ENCODE peak calls at places on chromosomes 12 and 14, in eight cellular contexts. T is HFF-Myc; H is endothelial cell; Y is CD4-positive, alpha-beta T cell; L is cardiac muscle cell; D is HCT116; B is fibroblast of villous mesenchyme; V is cardiac fibroblast. X is an unnamed sample.

GRCh38 chr12:2456813-2457186 is 338.0 kb upstream of the FKBP4 start:
- DNase-seq in B (no peak), L (no peak), V (no peak), Y (no peak), H (no peak), T (no peak), D (no peak), X (no peak)

GRCh38 chr14:58488550-58488949 is 61.0 kb downstream of the KIAA0586 start:
- DNase-seq in D (no peak), B (peak; percentile 8), H (peak; percentile 14), Y (no peak), T (peak; percentile 2), V (peak; percentile 56), L (no peak), X (no peak)

GRCh38 chr12:53938276-53939140 is at the start of gene HOXC13:
- DNase-seq in D (peak; percentile 95), V (peak; percentile 9), T (peak; percentile 14), Y (no peak), H (peak; percentile 90), L (peak; percentile 55), B (peak; percentile 78), X (no peak)

GRCh38 chr14:104863923-104864266 is 1.2 kb upstream of the CEP170B start:
- DNase-seq in Y (no peak), H (no peak), T (no peak), B (no peak), L (no peak), D (no peak), V (no peak), X (no peak)

GRCh38 chr12:45329702-45330101 is 113.8 kb downstream of the ANO6 start:
- DNase-seq in L (no peak), T (no peak), V (no peak), Y (no peak), B (no peak), D (no peak), H (no peak), X (no peak)

GRCh38 chr12:61894168-61894567 is 366.0 kb upstream of the USP15 start:
- DNase-seq in T (no peak), H (no peak), D (no peak), L (no peak), B (no peak), V (no peak), Y (no peak), X (no peak)

GRCh38 chr14:65173973-65174693 is 71.8 kb upstream of the MAX start:
- DNase-seq in H (no peak), B (no peak), Y (no peak), L (peak; percentile 43), D (no peak), T (no peak), V (no peak), X (no peak)

GRCh38 chr12:99055294-99055693 is 410.2 kb downstream of the APAF1 start:
- DNase-seq in L (no peak), H (no peak), Y (no peak), T (no peak), D (no peak), V (no peak), B (no peak), X (no peak)

GRCh38 chr12:53198470-53199110 is 8.5 kb downstream of the ITGB7 start:
- DNase-seq in H (no peak), Y (no peak), L (no peak), T (no peak), D (no peak), V (no peak), B (no peak), X (no peak)

GRCh38 chr14:47674148-47674545 is 1.3 kb downstream of the MDGA2 start:
- DNase-seq in D (no peak), B (no peak), Y (no peak), H (peak; percentile 60), V (peak; percentile 0), L (peak; percentile 61), T (no peak), X (peak; percentile 9)

GRCh38 chr12:59624732-59625455 is 29.1 kb downstream of the SLC16A7 start:
- DNase-seq in L (no peak), V (peak; percentile 41), Y (no peak), B (no peak), T (no peak), D (no peak), H (no peak), X (no peak)

GRCh38 chr14:51236314-51236713 is 3.7 kb upstream of the TMX1 start:
- DNase-seq in Y (no peak), B (peak; percentile 37), D (no peak), H (no peak), V (peak; percentile 55), T (no peak), L (no peak), X (no peak)

DNA sequence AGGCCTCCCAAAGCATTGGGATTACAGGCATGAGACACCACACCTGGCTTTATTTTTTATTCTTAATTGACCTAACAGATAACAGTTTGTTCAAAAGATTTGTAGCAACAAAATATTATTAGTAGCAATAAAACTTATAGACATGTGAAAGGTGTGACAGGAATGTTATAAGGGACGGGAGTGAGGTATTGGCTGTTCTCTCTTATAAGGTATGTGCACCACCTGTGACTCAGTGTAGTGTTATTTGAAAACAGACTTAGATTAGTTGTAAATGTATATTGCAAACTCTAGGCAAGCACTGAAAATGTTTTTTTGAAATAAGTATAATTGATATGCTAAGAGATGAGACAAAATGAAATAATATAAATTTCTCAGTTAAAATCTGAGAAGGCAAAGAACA is 57.8 kb downstream of the KLRG1 start:
- DNase-seq in V (no peak), L (no peak), B (no peak), T (no peak), H (no peak), D (no peak), Y (no peak), X (no peak)
- TF ChIP-seq CTCF in V (no peak), L (no peak), B (no peak), T (no peak), H (no peak), D (no peak), Y (no peak), X (no peak)

DNA sequence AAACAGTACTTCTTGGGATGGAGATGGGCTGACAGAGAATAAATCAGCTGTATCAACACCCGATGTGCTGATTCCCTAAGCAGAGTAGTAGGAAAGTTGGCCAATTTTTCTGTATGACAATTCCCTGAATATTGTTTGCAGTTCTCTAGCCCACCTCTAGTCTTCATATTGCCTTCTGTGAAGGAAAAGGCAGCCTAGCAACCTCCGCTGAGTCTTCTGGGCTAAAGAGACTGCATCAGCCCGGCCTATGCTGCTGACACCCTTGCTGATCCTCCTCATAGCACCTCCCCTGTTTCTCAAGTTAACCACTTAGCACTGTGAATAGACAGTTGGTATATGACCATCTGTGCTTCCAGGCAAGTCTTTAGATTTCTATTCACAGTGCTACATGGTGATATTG is 161.1 kb upstream of the EGLN3 start:
- DNase-seq in V (no peak), H (no peak), T (no peak), Y (no peak), D (no peak), L (no peak), B (peak; percentile 9), X (no peak)
- TF ChIP-seq CTCF in V (no peak), H (peak; percentile 23), T (peak; percentile 11), Y (no peak), D (peak; percentile 24), L (no peak), B (peak; percentile 13), X (no peak)

GRCh38 chr12:92764820-92765219 is 62.0 kb downstream of the PLEKHG7 start:
- DNase-seq in T (no peak), B (no peak), H (no peak), D (no peak), V (peak; percentile 47), Y (no peak), L (no peak), X (no peak)

GRCh38 chr12:92757599-92758121 is 54.9 kb downstream of the PLEKHG7 start:
- DNase-seq in H (no peak), B (no peak), D (no peak), T (no peak), Y (no peak), V (no peak), L (no peak), X (no peak)

GRCh38 chr12:92762773-92763172 is 60.0 kb downstream of the PLEKHG7 start:
- DNase-seq in L (no peak), B (no peak), T (no peak), Y (no peak), D (no peak), H (no peak), V (no peak), X (no peak)

GRCh38 chr12:92756905-92757598 is 54.3 kb downstream of the PLEKHG7 start:
- DNase-seq in H (no peak), Y (no peak), T (no peak), V (no peak), B (no peak), D (no peak), L (no peak), X (no peak)

DNA sequence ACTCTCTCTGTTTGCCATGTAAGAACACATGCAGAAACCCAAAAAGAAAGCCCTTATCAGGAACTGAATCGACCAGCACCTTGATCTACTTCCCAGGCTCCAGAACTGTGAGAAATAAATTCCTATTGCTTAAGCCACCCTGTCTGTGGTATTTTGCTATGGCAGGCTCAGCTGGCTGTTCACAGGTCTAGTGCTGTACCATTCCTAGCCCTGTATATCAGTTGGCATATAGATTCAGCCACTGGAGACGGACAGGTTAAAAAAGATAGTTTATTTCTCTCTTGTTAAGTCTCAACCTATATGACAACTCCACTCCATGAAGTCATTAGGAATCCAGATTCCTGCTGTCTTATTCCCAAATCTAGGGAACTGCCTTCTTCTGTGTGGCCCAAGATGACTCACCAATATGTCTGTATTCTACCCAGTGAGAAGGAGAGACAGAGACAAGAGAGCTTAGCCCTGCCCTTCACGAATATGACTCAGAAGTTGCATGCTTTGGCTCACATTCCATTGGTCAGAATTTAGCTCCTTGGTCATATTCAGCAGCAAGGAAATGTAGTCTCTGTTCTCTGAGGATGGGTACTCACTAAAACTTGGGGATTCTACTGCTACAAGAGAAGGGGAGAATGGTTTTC is 57.0 kb downstream of the PLEKHG7 start:
- DNase-seq in D (peak; percentile 77), T (peak; percentile 90), V (peak; percentile 97), Y (no peak), H (no peak), B (peak; percentile 91), L (no peak), X (no peak)
- TF ChIP-seq CTCF in D (no peak), T (no peak), V (no peak), Y (no peak), H (no peak), B (no peak), L (no peak), X (no peak)

GRCh38 chr12:12812605-12813119 is 484 bp upstream of the DDX47 start:
- DNase-seq in H (no peak), D (no peak), V (no peak), Y (no peak), T (no peak), B (no peak), L (no peak), X (no peak)

GRCh38 chr12:12810507-12811143 is 2.5 kb upstream of the DDX47 start:
- DNase-seq in H (no peak), D (no peak), V (no peak), T (no peak), L (no peak), Y (no peak), B (no peak), X (no peak)

GRCh38 chr12:12811343-12811742 is 1.8 kb upstream of the DDX47 start:
- DNase-seq in B (no peak), V (no peak), T (no peak), H (no peak), Y (no peak), D (no peak), L (no peak), X (no peak)

GRCh38 chr12:12812163-12812562 is 983 bp upstream of the DDX47 start:
- DNase-seq in D (no peak), Y (no peak), V (no peak), T (no peak), B (no peak), H (no peak), L (no peak), X (no peak)

GRCh38 chr12:12813120-12814101 is at the start of gene DDX47:
- DNase-seq in L (peak; percentile 95), B (peak; percentile 93), H (peak; percentile 99), T (peak; percentile 81), Y (peak; percentile 95), V (peak; percentile 94), D (peak; percentile 82), X (peak; percentile 92)
- TF ChIP-seq CTCF in L (peak; percentile 95), B (peak; percentile 93), H (peak; percentile 95), T (peak; percentile 92), Y (peak; percentile 96), V (peak; percentile 98), D (peak; percentile 86), X (peak; percentile 98)

X was measured in GM10248.